ENCODE peak calls at places on chromosomes 11 and 22, in six cellular contexts. One of them, this sample, is unnamed.

GRCh38 chr11:118790357-118791014 is 478 bp downstream of the DDX6 start:
- DNase-seq in MM.1S: peak; percentile 54
- DNase-seq in kidney: peak; percentile 91
- DNase-seq in HS-5: peak; percentile 25
- DNase-seq in body of pancreas: peak; percentile 60
- DNase-seq in CD4-positive, CD25-positive, alpha-beta regulatory T cell: peak; percentile 77
- DNase-seq in this sample: peak; percentile 50

GRCh38 chr11:120063686-120064340 is 74.1 kb downstream of the TRIM29 start:
- DNase-seq in MM.1S: no peak
- DNase-seq in kidney: no peak
- DNase-seq in HS-5: no peak
- DNase-seq in body of pancreas: no peak
- DNase-seq in CD4-positive, CD25-positive, alpha-beta regulatory T cell: no peak
- DNase-seq in this sample: no peak

GRCh38 chr11:126669416-126669815 is 313.9 kb downstream of the ST3GAL4 start:
- DNase-seq in MM.1S: no peak
- DNase-seq in kidney: no peak
- DNase-seq in HS-5: no peak
- DNase-seq in body of pancreas: no peak
- DNase-seq in CD4-positive, CD25-positive, alpha-beta regulatory T cell: no peak
- DNase-seq in this sample: no peak

GRCh38 chr22:35912668-35913067 is 116.0 kb downstream of the RBFOX2 start:
- DNase-seq in MM.1S: peak; percentile 72
- DNase-seq in kidney: no peak
- DNase-seq in HS-5: no peak
- DNase-seq in body of pancreas: no peak
- DNase-seq in CD4-positive, CD25-positive, alpha-beta regulatory T cell: no peak
- DNase-seq in this sample: no peak

GRCh38 chr11:1150095-1150494 is 7.7 kb upstream of the MUC5AC start:
- DNase-seq in MM.1S: no peak
- DNase-seq in kidney: no peak
- DNase-seq in HS-5: no peak
- DNase-seq in body of pancreas: no peak
- DNase-seq in CD4-positive, CD25-positive, alpha-beta regulatory T cell: no peak
- DNase-seq in this sample: no peak

GRCh38 chr11:117901601-117902000 is 25.1 kb upstream of the FXYD6 start:
- DNase-seq in MM.1S: no peak
- DNase-seq in kidney: no peak
- DNase-seq in HS-5: no peak
- DNase-seq in body of pancreas: no peak
- DNase-seq in CD4-positive, CD25-positive, alpha-beta regulatory T cell: no peak
- DNase-seq in this sample: no peak

GRCh38 chr11:69466039-69466438 is 15.4 kb upstream of the LINC01488 start:
- DNase-seq in MM.1S: no peak
- DNase-seq in kidney: peak; percentile 13
- DNase-seq in HS-5: no peak
- DNase-seq in body of pancreas: no peak
- DNase-seq in CD4-positive, CD25-positive, alpha-beta regulatory T cell: no peak
- DNase-seq in this sample: no peak

GRCh38 chr11:5986885-5987284 is at the start of gene OR52L1:
- DNase-seq in MM.1S: no peak
- DNase-seq in kidney: no peak
- DNase-seq in HS-5: no peak
- DNase-seq in body of pancreas: no peak
- DNase-seq in CD4-positive, CD25-positive, alpha-beta regulatory T cell: no peak
- DNase-seq in this sample: no peak

GRCh38 chr11:12188548-12189317 is 78.3 kb downstream of the MICAL2 start:
- DNase-seq in MM.1S: no peak
- DNase-seq in kidney: no peak
- DNase-seq in HS-5: no peak
- DNase-seq in body of pancreas: no peak
- DNase-seq in CD4-positive, CD25-positive, alpha-beta regulatory T cell: no peak
- DNase-seq in this sample: no peak

GRCh38 chr11:2517016-2517385 is 72.2 kb downstream of the KCNQ1 start:
- DNase-seq in MM.1S: no peak
- DNase-seq in kidney: peak; percentile 43
- DNase-seq in HS-5: no peak
- DNase-seq in body of pancreas: no peak
- DNase-seq in CD4-positive, CD25-positive, alpha-beta regulatory T cell: no peak
- DNase-seq in this sample: no peak

GRCh38 chr11:19241260-19242183 is 777 bp upstream of the E2F8 start:
- DNase-seq in MM.1S: peak; percentile 69
- DNase-seq in kidney: peak; percentile 84
- DNase-seq in HS-5: no peak
- DNase-seq in body of pancreas: no peak
- DNase-seq in CD4-positive, CD25-positive, alpha-beta regulatory T cell: peak; percentile 64
- DNase-seq in this sample: peak; percentile 67

GRCh38 chr11:67267188-67268035 is 1.1 kb downstream of the GRK2 start:
- DNase-seq in MM.1S: peak; percentile 91
- DNase-seq in kidney: peak; percentile 84
- DNase-seq in HS-5: no peak
- DNase-seq in body of pancreas: peak; percentile 76
- DNase-seq in CD4-positive, CD25-positive, alpha-beta regulatory T cell: peak; percentile 77
- DNase-seq in this sample: no peak

GRCh38 chr11:61290905-61291690 is 4.0 kb downstream of the VWCE start:
- DNase-seq in MM.1S: no peak
- DNase-seq in kidney: no peak
- DNase-seq in HS-5: no peak
- DNase-seq in body of pancreas: no peak
- DNase-seq in CD4-positive, CD25-positive, alpha-beta regulatory T cell: no peak
- DNase-seq in this sample: no peak

GRCh38 chr22:40721266-40721665 is 42.0 kb downstream of the MCHR1 start:
- DNase-seq in MM.1S: no peak
- DNase-seq in kidney: no peak
- DNase-seq in HS-5: peak; percentile 8
- DNase-seq in body of pancreas: no peak
- DNase-seq in CD4-positive, CD25-positive, alpha-beta regulatory T cell: peak; percentile 17
- DNase-seq in this sample: no peak

GRCh38 chr11:134150195-134150903 is 73.4 kb downstream of the NCAPD3 start:
- DNase-seq in MM.1S: no peak
- DNase-seq in kidney: no peak
- DNase-seq in HS-5: no peak
- DNase-seq in body of pancreas: no peak
- DNase-seq in CD4-positive, CD25-positive, alpha-beta regulatory T cell: no peak
- DNase-seq in this sample: no peak

GRCh38 chr22:17606472-17606871 is 22.1 kb downstream of the ATP6V1E1 start:
- DNase-seq in MM.1S: no peak
- DNase-seq in kidney: no peak
- DNase-seq in HS-5: no peak
- DNase-seq in body of pancreas: no peak
- DNase-seq in CD4-positive, CD25-positive, alpha-beta regulatory T cell: no peak
- DNase-seq in this sample: no peak

GRCh38 chr11:61777234-61778090 is 14.9 kb downstream of the TMEM258 start:
- DNase-seq in MM.1S: no peak
- DNase-seq in kidney: peak; percentile 90
- DNase-seq in HS-5: no peak
- DNase-seq in body of pancreas: peak; percentile 91
- DNase-seq in CD4-positive, CD25-positive, alpha-beta regulatory T cell: peak; percentile 49
- DNase-seq in this sample: no peak

GRCh38 chr22:35220221-35220620 is 37.1 kb upstream of the HMGXB4 start:
- DNase-seq in MM.1S: no peak
- DNase-seq in kidney: no peak
- DNase-seq in HS-5: no peak
- DNase-seq in body of pancreas: no peak
- DNase-seq in CD4-positive, CD25-positive, alpha-beta regulatory T cell: no peak
- DNase-seq in this sample: no peak

GRCh38 chr11:59872076-59872475 is 5.8 kb upstream of the TCN1 start:
- DNase-seq in MM.1S: no peak
- DNase-seq in kidney: no peak
- DNase-seq in HS-5: no peak
- DNase-seq in body of pancreas: no peak
- DNase-seq in CD4-positive, CD25-positive, alpha-beta regulatory T cell: no peak
- DNase-seq in this sample: no peak

GRCh38 chr11:27694992-27695391 is 5.3 kb downstream of the BDNF start:
- DNase-seq in MM.1S: no peak
- DNase-seq in kidney: no peak
- DNase-seq in HS-5: no peak
- DNase-seq in body of pancreas: no peak
- DNase-seq in CD4-positive, CD25-positive, alpha-beta regulatory T cell: no peak
- DNase-seq in this sample: peak; percentile 51

GRCh38 chr22:37681556-37682049 is 4.5 kb upstream of the NOL12 start:
- DNase-seq in MM.1S: peak; percentile 82
- DNase-seq in kidney: peak; percentile 85
- DNase-seq in HS-5: peak; percentile 60
- DNase-seq in body of pancreas: peak; percentile 85
- DNase-seq in CD4-positive, CD25-positive, alpha-beta regulatory T cell: peak; percentile 80
- DNase-seq in this sample: peak; percentile 80

GRCh38 chr11:66189031-66189745 is 79.3 kb upstream of the RAB1B start:
- DNase-seq in MM.1S: no peak
- DNase-seq in kidney: no peak
- DNase-seq in HS-5: no peak
- DNase-seq in body of pancreas: no peak
- DNase-seq in CD4-positive, CD25-positive, alpha-beta regulatory T cell: no peak
- DNase-seq in this sample: no peak

GRCh38 chr11:67252831-67253239 is 13.4 kb upstream of the GRK2 start:
- DNase-seq in MM.1S: peak; percentile 53
- DNase-seq in kidney: no peak
- DNase-seq in HS-5: no peak
- DNase-seq in body of pancreas: no peak
- DNase-seq in CD4-positive, CD25-positive, alpha-beta regulatory T cell: peak; percentile 80
- DNase-seq in this sample: peak; percentile 49

GRCh38 chr22:49015993-49016908 is 811.4 kb downstream of the BRD1 start:
- DNase-seq in MM.1S: no peak
- DNase-seq in kidney: peak; percentile 67
- DNase-seq in HS-5: no peak
- DNase-seq in body of pancreas: no peak
- DNase-seq in CD4-positive, CD25-positive, alpha-beta regulatory T cell: no peak
- DNase-seq in this sample: no peak